ENCODE peak calls at places on chromosomes 12 and 14, in seven cellular contexts. F is HCT116, R is K562, Z is HepG2, D is GM12878, W is T47D, O is SK-N-SH. G is an unnamed sample.

GRCh38 chr14:85579957-85580356 is 50.0 kb downstream of the FLRT2 start:
- DNase-seq in O (no peak), R (no peak), Z (no peak), D (no peak), F (no peak), W (no peak), G (no peak)

GRCh38 chr14:54108481-54109471 is 152.2 kb upstream of the BMP4 start:
- DNase-seq in W (no peak), F (peak; percentile 48), R (no peak), O (no peak), D (no peak), Z (peak; percentile 96), G (no peak)

GRCh38 chr12:89346741-89347324 is 5.5 kb downstream of the DUSP6 start:
- DNase-seq in O (no peak), F (peak; percentile 45), D (no peak), W (no peak), R (no peak), Z (peak; percentile 42), G (no peak)

GRCh38 chr14:41749425-41749824 is 142.7 kb downstream of the LRFN5 start:
- DNase-seq in O (no peak), R (no peak), D (no peak), F (no peak), Z (peak; percentile 23), W (peak; percentile 51), G (no peak)

GRCh38 chr14:41280745-41281144 is 325.9 kb upstream of the LRFN5 start:
- DNase-seq in R (no peak), F (no peak), D (no peak), Z (no peak), W (peak; percentile 62), O (no peak), G (no peak)

GRCh38 chr12:51424662-51425539 is at the start of gene SLC4A8:
- DNase-seq in W (peak; percentile 86), O (peak; percentile 96), Z (peak; percentile 54), R (peak; percentile 93), F (peak; percentile 57), D (no peak), G (peak; percentile 85)

GRCh38 chr14:22689186-22689585 is 45.0 kb upstream of the OR6J1 start:
- DNase-seq in D (no peak), F (peak; percentile 89), W (no peak), Z (peak; percentile 91), O (no peak), R (no peak), G (no peak)

GRCh38 chr12:113700943-113701342 is 229.3 kb upstream of the LHX5 start:
- DNase-seq in R (no peak), W (no peak), Z (no peak), O (no peak), F (no peak), D (no peak), G (no peak)

GRCh38 chr14:92603309-92604257 is 90.0 kb downstream of the RIN3 start:
- DNase-seq in R (no peak), Z (no peak), O (no peak), D (no peak), W (peak; percentile 72), F (no peak), G (no peak)

GRCh38 chr12:53733051-53733812 is 6.0 kb upstream of the CALCOCO1 start:
- DNase-seq in R (no peak), O (no peak), Z (no peak), D (no peak), F (no peak), W (no peak), G (no peak)

GRCh38 chr12:94092516-94093241 is 55.7 kb upstream of the PLXNC1 start:
- DNase-seq in Z (no peak), W (peak; percentile 77), R (no peak), F (no peak), D (no peak), O (no peak), G (no peak)

GRCh38 chr12:12913626-12914388 is 22.4 kb downstream of the GPRC5A start:
- DNase-seq in O (no peak), Z (no peak), D (no peak), W (no peak), F (no peak), R (no peak), G (no peak)

GRCh38 chr12:61857968-61858367 is 402.2 kb upstream of the USP15 start:
- DNase-seq in R (no peak), D (no peak), O (no peak), W (no peak), F (no peak), Z (no peak), G (no peak)

GRCh38 chr12:48000878-48001321 is 3.4 kb downstream of the COL2A1 start:
- DNase-seq in F (peak; percentile 1), W (peak; percentile 76), D (no peak), O (peak; percentile 53), R (no peak), Z (no peak), G (no peak)

GRCh38 chr14:37343307-37344094 is 145.8 kb downstream of the MIPOL1 start:
- DNase-seq in R (no peak), W (no peak), Z (no peak), O (no peak), D (no peak), F (no peak), G (no peak)

GRCh38 chr14:99380991-99381687 is 99.5 kb downstream of the SETD3 start:
- DNase-seq in Z (no peak), W (no peak), R (no peak), F (no peak), O (no peak), D (no peak), G (no peak)

GRCh38 chr14:99686557-99687283 is 2.6 kb downstream of the CYP46A1 start:
- DNase-seq in F (no peak), R (no peak), Z (no peak), D (no peak), O (no peak), W (no peak), G (no peak)

DNA sequence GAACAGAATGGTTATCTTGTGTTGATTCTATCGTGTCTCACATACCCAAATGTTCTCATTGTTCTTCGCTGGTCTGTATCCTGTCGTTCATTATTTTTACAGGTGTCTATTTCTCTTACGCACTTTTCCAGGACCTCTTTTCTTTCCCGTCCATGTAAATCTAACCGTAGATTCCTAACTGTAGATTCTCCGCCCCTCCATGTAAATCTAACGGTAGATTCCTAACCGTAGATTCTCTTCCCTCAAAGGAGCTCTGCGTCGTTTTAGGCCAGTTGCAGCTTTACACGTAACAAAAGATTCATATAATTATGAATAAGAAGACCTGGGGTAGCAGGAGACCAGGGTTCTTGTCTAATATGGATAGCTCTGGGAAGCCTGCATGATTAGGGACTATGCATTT is 9.7 kb upstream of the ZNF605 start:
- DNase-seq in W (no peak), D (no peak), Z (no peak), R (no peak), F (no peak), O (no peak), G (no peak)
- TF ChIP-seq JUND in W (no peak), D (no peak), Z (no peak), R (no peak), F (no peak), O (no peak), G (no peak)

DNA sequence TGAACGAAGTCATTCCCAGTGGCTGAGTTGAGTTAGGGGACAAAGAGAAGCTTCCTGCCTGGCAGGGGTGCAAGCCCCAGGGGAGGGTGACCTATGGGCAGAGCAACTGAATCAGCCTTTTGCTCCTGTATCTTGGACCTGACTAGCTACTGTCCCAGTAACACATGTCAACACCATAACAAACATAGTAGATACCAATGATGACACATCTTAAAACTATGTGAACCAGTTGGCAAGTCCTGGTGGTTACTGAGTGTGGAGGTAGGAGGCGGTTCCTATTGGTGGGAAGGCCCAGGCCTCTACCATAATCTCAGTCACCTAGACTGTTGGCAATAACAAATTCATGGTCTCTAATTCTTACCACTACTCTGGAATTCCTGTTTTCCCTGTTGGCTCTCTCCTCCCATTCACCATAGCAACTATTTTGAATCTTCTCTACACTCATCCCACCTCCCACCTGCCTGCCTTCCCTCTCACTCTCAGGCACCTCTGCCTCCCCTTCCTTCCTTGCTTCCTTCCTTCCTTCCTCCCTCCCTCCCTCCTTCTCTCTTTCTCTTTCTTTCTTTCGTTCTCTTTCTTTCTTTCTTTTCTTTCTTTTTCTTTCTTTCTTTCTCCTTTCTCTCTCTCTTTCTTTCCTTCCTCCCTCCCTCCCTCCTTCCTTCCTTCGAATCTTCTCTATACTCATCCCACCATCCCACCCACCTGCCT is 8.1 kb upstream of the P2RX7 start:
- DNase-seq in F (peak; percentile 87), D (no peak), Z (peak; percentile 90), O (no peak), W (peak; percentile 82), R (no peak), G (no peak)
- TF ChIP-seq JUND in F (peak; percentile 81), D (no peak), Z (peak; percentile 88), O (peak; percentile 67), W (peak; percentile 36), R (peak; percentile 84), G (peak; percentile 7)

GRCh38 chr12:124053855-124054254 is 80.8 kb downstream of the ZNF664 start:
- DNase-seq in W (peak; percentile 63), D (no peak), O (peak; percentile 44), R (peak; percentile 43), F (peak; percentile 12), Z (peak; percentile 52), G (peak; percentile 63)

GRCh38 chr12:124045671-124046070 is 72.7 kb downstream of the ZNF664 start:
- DNase-seq in F (no peak), W (no peak), D (no peak), R (no peak), O (no peak), Z (no peak), G (no peak)

GRCh38 chr12:124047045-124047566 is 74.1 kb downstream of the ZNF664 start:
- DNase-seq in W (no peak), F (no peak), Z (no peak), D (no peak), R (no peak), O (no peak), G (no peak)

GRCh38 chr12:124046206-124046740 is 73.3 kb downstream of the ZNF664 start:
- DNase-seq in D (no peak), R (no peak), O (no peak), Z (no peak), W (no peak), F (no peak), G (no peak)

GRCh38 chr12:124049451-124050094 is 76.6 kb downstream of the ZNF664 start:
- DNase-seq in F (no peak), R (no peak), Z (no peak), W (no peak), O (peak; percentile 64), D (no peak), G (no peak)
- TF ChIP-seq JUND in F (no peak), R (no peak), Z (no peak), W (no peak), O (no peak), D (no peak), G (no peak)

DNA sequence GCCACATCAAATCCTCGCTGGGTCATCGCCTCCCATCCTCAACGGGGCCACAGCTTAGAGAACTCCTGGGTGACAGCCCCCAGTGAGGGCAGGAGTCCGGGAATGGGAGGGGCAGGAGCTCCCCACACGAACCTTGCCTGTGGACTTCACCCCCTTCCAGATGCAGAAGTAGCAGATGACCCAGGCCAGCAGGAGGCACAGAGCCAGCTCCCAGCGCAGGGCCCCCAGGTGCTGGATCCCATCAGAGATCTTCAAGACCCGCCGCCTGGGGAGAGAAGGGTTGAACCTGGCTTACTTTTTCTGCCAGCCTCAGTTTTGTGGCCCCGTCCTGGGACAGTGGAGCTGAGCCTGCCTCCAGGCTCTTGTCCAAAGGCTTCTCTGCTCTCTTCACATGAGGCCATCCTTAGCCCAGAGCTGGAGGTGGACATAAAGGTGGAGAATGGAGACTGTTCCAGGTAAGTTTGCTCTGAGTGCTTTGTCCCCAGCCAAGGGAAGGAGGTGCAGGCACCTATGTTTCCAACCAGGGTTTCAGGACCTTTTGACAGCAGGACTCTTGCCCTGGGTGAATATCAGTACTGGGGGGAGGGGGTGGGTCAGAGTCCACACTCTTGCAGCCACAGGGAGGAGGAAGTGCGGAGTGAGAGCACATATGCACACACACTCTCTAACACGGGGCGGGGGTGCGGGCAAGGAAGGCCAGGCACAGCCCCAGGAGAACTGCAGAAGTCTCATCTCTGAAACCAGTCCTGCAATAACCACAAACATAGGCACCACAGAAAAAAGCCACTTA is 23.3 kb upstream of the SLC6A12 start:
- DNase-seq in D (no peak), R (no peak), F (no peak), O (no peak), Z (peak; percentile 66), W (no peak), G (no peak)
- TF ChIP-seq JUND in D (no peak), R (no peak), F (no peak), O (no peak), Z (no peak), W (no peak), G (no peak)